ENCODE peak calls at places on chromosomes 16 and 17, in six cellular contexts. One of them, this sample, is unnamed.

GRCh38 chr16:51542856-51543510 is 391.9 kb upstream of the SALL1 start:
- DNase-seq in stimulated activated CD4-positive, alpha-beta T cell treated with anti-CD3 and anti-CD28 coated beads, Interleukin-1b, Interleukin-23, amount 100 ng/mL, for 1 hour: no peak
- DNase-seq in left cardiac atrium: no peak
- DNase-seq in Panc1: no peak
- DNase-seq in activated CD8-positive, alpha-beta memory T cell treated with anti-CD3 and anti-CD28 coated beads for 1 hour: no peak
- DNase-seq in anterior cingulate cortex: no peak
- DNase-seq in this sample: no peak

GRCh38 chr17:80774643-80775281 is 216.9 kb upstream of the CHMP6 start:
- DNase-seq in anterior cingulate cortex: no peak
- DNase-seq in stimulated activated CD4-positive, alpha-beta T cell treated with anti-CD3 and anti-CD28 coated beads, Interleukin-1b, Interleukin-23, amount 100 ng/mL, for 1 hour: no peak
- DNase-seq in left cardiac atrium: no peak
- DNase-seq in activated CD8-positive, alpha-beta memory T cell treated with anti-CD3 and anti-CD28 coated beads for 1 hour: no peak
- DNase-seq in Panc1: no peak
- DNase-seq in this sample: no peak

GRCh38 chr17:35390663-35391062 is 17.2 kb upstream of the SLFN11 start:
- DNase-seq in left cardiac atrium: no peak
- DNase-seq in activated CD8-positive, alpha-beta memory T cell treated with anti-CD3 and anti-CD28 coated beads for 1 hour: no peak
- DNase-seq in anterior cingulate cortex: no peak
- DNase-seq in Panc1: no peak
- DNase-seq in stimulated activated CD4-positive, alpha-beta T cell treated with anti-CD3 and anti-CD28 coated beads, Interleukin-1b, Interleukin-23, amount 100 ng/mL, for 1 hour: no peak
- DNase-seq in this sample: no peak

GRCh38 chr17:880074-880870 is 98.1 kb downstream of the MRM3 start:
- DNase-seq in activated CD8-positive, alpha-beta memory T cell treated with anti-CD3 and anti-CD28 coated beads for 1 hour: no peak
- DNase-seq in left cardiac atrium: peak
- DNase-seq in Panc1: no peak
- DNase-seq in stimulated activated CD4-positive, alpha-beta T cell treated with anti-CD3 and anti-CD28 coated beads, Interleukin-1b, Interleukin-23, amount 100 ng/mL, for 1 hour: no peak
- DNase-seq in anterior cingulate cortex: no peak
- DNase-seq in this sample: peak

GRCh38 chr17:19369846-19370492 is 7.4 kb upstream of the B9D1 start:
- DNase-seq in anterior cingulate cortex: no peak
- DNase-seq in stimulated activated CD4-positive, alpha-beta T cell treated with anti-CD3 and anti-CD28 coated beads, Interleukin-1b, Interleukin-23, amount 100 ng/mL, for 1 hour: no peak
- DNase-seq in left cardiac atrium: peak
- DNase-seq in Panc1: no peak
- DNase-seq in activated CD8-positive, alpha-beta memory T cell treated with anti-CD3 and anti-CD28 coated beads for 1 hour: no peak
- DNase-seq in this sample: no peak

GRCh38 chr17:48462946-48463345 is 32.9 kb upstream of the SKAP1 start:
- DNase-seq in Panc1: no peak
- DNase-seq in anterior cingulate cortex: no peak
- DNase-seq in activated CD8-positive, alpha-beta memory T cell treated with anti-CD3 and anti-CD28 coated beads for 1 hour: no peak
- DNase-seq in left cardiac atrium: no peak
- DNase-seq in stimulated activated CD4-positive, alpha-beta T cell treated with anti-CD3 and anti-CD28 coated beads, Interleukin-1b, Interleukin-23, amount 100 ng/mL, for 1 hour: no peak
- DNase-seq in this sample: no peak

GRCh38 chr17:75970626-75971025 is 8.3 kb downstream of the ACOX1 start:
- DNase-seq in activated CD8-positive, alpha-beta memory T cell treated with anti-CD3 and anti-CD28 coated beads for 1 hour: no peak
- DNase-seq in left cardiac atrium: no peak
- DNase-seq in stimulated activated CD4-positive, alpha-beta T cell treated with anti-CD3 and anti-CD28 coated beads, Interleukin-1b, Interleukin-23, amount 100 ng/mL, for 1 hour: no peak
- DNase-seq in Panc1: no peak
- DNase-seq in anterior cingulate cortex: no peak
- DNase-seq in this sample: no peak

GRCh38 chr16:26531290-26531730 is 535.4 kb upstream of the C16orf82 start:
- DNase-seq in activated CD8-positive, alpha-beta memory T cell treated with anti-CD3 and anti-CD28 coated beads for 1 hour: no peak
- DNase-seq in stimulated activated CD4-positive, alpha-beta T cell treated with anti-CD3 and anti-CD28 coated beads, Interleukin-1b, Interleukin-23, amount 100 ng/mL, for 1 hour: no peak
- DNase-seq in Panc1: no peak
- DNase-seq in anterior cingulate cortex: no peak
- DNase-seq in left cardiac atrium: no peak
- DNase-seq in this sample: no peak

GRCh38 chr16:61937646-61938045 is 98.6 kb downstream of the CDH8 start:
- DNase-seq in Panc1: no peak
- DNase-seq in anterior cingulate cortex: no peak
- DNase-seq in left cardiac atrium: no peak
- DNase-seq in activated CD8-positive, alpha-beta memory T cell treated with anti-CD3 and anti-CD28 coated beads for 1 hour: no peak
- DNase-seq in stimulated activated CD4-positive, alpha-beta T cell treated with anti-CD3 and anti-CD28 coated beads, Interleukin-1b, Interleukin-23, amount 100 ng/mL, for 1 hour: no peak
- DNase-seq in this sample: no peak

GRCh38 chr17:56173958-56174357 is 20.7 kb downstream of the ANKFN1 start:
- DNase-seq in left cardiac atrium: no peak
- DNase-seq in stimulated activated CD4-positive, alpha-beta T cell treated with anti-CD3 and anti-CD28 coated beads, Interleukin-1b, Interleukin-23, amount 100 ng/mL, for 1 hour: no peak
- DNase-seq in anterior cingulate cortex: no peak
- DNase-seq in activated CD8-positive, alpha-beta memory T cell treated with anti-CD3 and anti-CD28 coated beads for 1 hour: no peak
- DNase-seq in Panc1: no peak
- DNase-seq in this sample: no peak

GRCh38 chr16:20175358-20175757 is 101.7 kb upstream of the GPR139 start:
- DNase-seq in Panc1: no peak
- DNase-seq in left cardiac atrium: no peak
- DNase-seq in stimulated activated CD4-positive, alpha-beta T cell treated with anti-CD3 and anti-CD28 coated beads, Interleukin-1b, Interleukin-23, amount 100 ng/mL, for 1 hour: no peak
- DNase-seq in activated CD8-positive, alpha-beta memory T cell treated with anti-CD3 and anti-CD28 coated beads for 1 hour: no peak
- DNase-seq in anterior cingulate cortex: no peak
- DNase-seq in this sample: no peak